ENCODE peak calls at places on chromosomes 13 and 19, in seven cellular contexts. H is SK-N-SH, J is GM12878, B is HCT116, T is K562, N is H1, Q is HepG2. E is an unnamed sample.

GRCh38 chr13:112545866-112546265 is 42.1 kb downstream of the TUBGCP3 start:
- DNase-seq in H (no peak), J (no peak), B (no peak), T (no peak), N (no peak), Q (no peak), E (no peak)

GRCh38 chr19:1837625-1838105 is 10.6 kb downstream of the REXO1 start:
- DNase-seq in H (peak), J (no peak), B (no peak), T (peak), N (peak), Q (peak), E (no peak)

GRCh38 chr13:93776936-93777335 is 550.3 kb downstream of the GPC6 start:
- DNase-seq in H (no peak), J (no peak), B (no peak), T (no peak), N (no peak), Q (no peak), E (no peak)

GRCh38 chr13:53201454-53202225 is 173.0 kb downstream of the OLFM4 start:
- DNase-seq in H (peak), J (no peak), B (no peak), T (no peak), N (peak), Q (no peak), E (no peak)

GRCh38 chr13:58051807-58052375 is 420.3 kb downstream of the PCDH17 start:
- DNase-seq in H (no peak), J (no peak), B (no peak), T (no peak), N (no peak), Q (no peak), E (no peak)

GRCh38 chr19:46713781-46714522 is 3.0 kb downstream of the PRKD2 start:
- DNase-seq in H (peak), J (no peak), B (peak), T (peak), N (peak), Q (peak), E (no peak)

GRCh38 chr13:51125495-51126226 is 14.6 kb upstream of the C13orf42 start:
- DNase-seq in H (peak), J (peak), B (peak), T (peak), N (peak), Q (peak), E (peak)

GRCh38 chr19:58237324-58237723 is 8.6 kb downstream of the ZNF544 start:
- DNase-seq in H (no peak), J (no peak), B (no peak), T (no peak), N (no peak), Q (no peak), E (no peak)

GRCh38 chr19:56321981-56322558 is 7.4 kb upstream of the ZSCAN5A start:
- DNase-seq in H (no peak), J (no peak), B (no peak), T (no peak), N (no peak), Q (no peak), E (no peak)

GRCh38 chr13:26707122-26708006 is 53.2 kb downstream of the GPR12 start:
- DNase-seq in H (peak), J (no peak), B (peak), T (peak), N (no peak), Q (peak), E (no peak)

GRCh38 chr19:14916848-14917247 is 24.4 kb upstream of the OR7C2 start:
- DNase-seq in H (peak), J (no peak), B (no peak), T (no peak), N (no peak), Q (no peak), E (no peak)

GRCh38 chr13:99431927-99432636 is 69.2 kb upstream of the TM9SF2 start:
- DNase-seq in H (no peak), J (peak), B (no peak), T (no peak), N (no peak), Q (no peak), E (no peak)

GRCh38 chr13:50529154-50529882 is 314.2 kb downstream of the DLEU7 start:
- DNase-seq in H (peak), J (no peak), B (peak), T (no peak), N (no peak), Q (no peak), E (no peak)

GRCh38 chr13:34826432-34826831 is 115.6 kb upstream of the NBEA start:
- DNase-seq in H (no peak), J (no peak), B (no peak), T (no peak), N (no peak), Q (peak), E (no peak)

GRCh38 chr13:24261566-24261965 is 47.8 kb upstream of the C1QTNF9 start:
- DNase-seq in H (no peak), J (no peak), B (no peak), T (no peak), N (no peak), Q (no peak), E (no peak)

GRCh38 chr13:110445183-110445582 is 116.3 kb downstream of the RAB20 start:
- DNase-seq in H (no peak), J (no peak), B (no peak), T (no peak), N (no peak), Q (no peak), E (no peak)

GRCh38 chr13:108561152-108561551 is 68.3 kb upstream of the MYO16 start:
- DNase-seq in H (no peak), J (no peak), B (no peak), T (no peak), N (no peak), Q (no peak), E (no peak)

GRCh38 chr13:43132911-43133310 is 109.5 kb downstream of the DNAJC15 start:
- DNase-seq in H (no peak), J (no peak), B (no peak), T (no peak), N (no peak), Q (no peak), E (no peak)

GRCh38 chr19:2645816-2646215 is 56.7 kb downstream of the GNG7 start:
- DNase-seq in H (no peak), J (no peak), B (no peak), T (no peak), N (no peak), Q (no peak), E (no peak)

GRCh38 chr13:113272791-113273190 is 24.2 kb upstream of the LAMP1 start:
- DNase-seq in H (no peak), J (no peak), B (no peak), T (no peak), N (no peak), Q (no peak), E (no peak)

GRCh38 chr13:39370554-39370953 is 232.4 kb downstream of the LHFPL6 start:
- DNase-seq in H (no peak), J (no peak), B (no peak), T (no peak), N (no peak), Q (no peak), E (no peak)

GRCh38 chr13:104980571-104980970 is 1554.9 kb downstream of the EFNB2 start:
- DNase-seq in H (no peak), J (no peak), B (no peak), T (no peak), N (no peak), Q (no peak), E (no peak)

GRCh38 chr19:54921082-54921481 is 15.1 kb downstream of the NCR1 start:
- DNase-seq in H (no peak), J (no peak), B (no peak), T (no peak), N (no peak), Q (no peak), E (no peak)

GRCh38 chr19:54918499-54918898 is 12.6 kb downstream of the NCR1 start:
- DNase-seq in H (no peak), J (no peak), B (no peak), T (no peak), N (no peak), Q (no peak), E (no peak)

DNA sequence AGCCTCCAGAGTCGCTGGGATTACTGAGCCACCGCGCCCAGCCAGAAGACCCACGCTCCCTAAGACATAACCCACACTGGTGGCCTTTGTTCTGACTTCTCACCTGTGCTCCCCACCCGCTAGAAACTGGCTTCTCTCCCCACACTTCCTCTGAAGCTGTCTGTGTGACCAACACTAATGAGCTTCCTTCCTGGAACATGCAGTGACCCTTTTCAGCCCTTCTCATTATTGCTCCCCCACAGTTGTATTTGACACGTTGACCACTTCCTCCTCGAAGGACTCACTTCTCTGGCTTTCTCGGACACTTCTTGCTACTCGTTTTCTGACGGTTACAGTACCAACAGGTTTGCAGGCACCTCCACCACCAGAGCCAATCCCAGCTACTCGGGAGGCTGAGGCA is 10.9 kb downstream of the NCR1 start:
- DNase-seq in H (no peak), J (peak), B (no peak), T (no peak), N (no peak), Q (no peak), E (no peak)
- TF ChIP-seq SIN3A in H (no peak), J (no peak), B (no peak), T (no peak), N (no peak), Q (no peak), E (no peak)

GRCh38 chr19:17302391-17303166 is 646 bp downstream of the ABHD8 start:
- DNase-seq in H (no peak), J (no peak), B (no peak), T (no peak), N (peak), Q (no peak), E (no peak)
- TF ChIP-seq SIN3A in H (no peak), J (no peak), B (no peak), T (no peak), N (no peak), Q (no peak), E (no peak)

GRCh38 chr13:59677966-59678814 is 485.5 kb downstream of the DIAPH3 start:
- DNase-seq in H (peak), J (no peak), B (peak), T (peak), N (no peak), Q (peak), E (no peak)

GRCh38 chr13:59677430-59677829 is 486.3 kb downstream of the DIAPH3 start:
- DNase-seq in H (no peak), J (no peak), B (no peak), T (no peak), N (no peak), Q (no peak), E (no peak)

GRCh38 chr13:59679239-59679638 is 484.5 kb downstream of the DIAPH3 start:
- DNase-seq in H (peak), J (no peak), B (no peak), T (no peak), N (no peak), Q (no peak), E (no peak)

GRCh38 chr13:59681630-59682311 is 482.0 kb downstream of the DIAPH3 start:
- DNase-seq in H (no peak), J (no peak), B (no peak), T (no peak), N (no peak), Q (no peak), E (no peak)

DNA sequence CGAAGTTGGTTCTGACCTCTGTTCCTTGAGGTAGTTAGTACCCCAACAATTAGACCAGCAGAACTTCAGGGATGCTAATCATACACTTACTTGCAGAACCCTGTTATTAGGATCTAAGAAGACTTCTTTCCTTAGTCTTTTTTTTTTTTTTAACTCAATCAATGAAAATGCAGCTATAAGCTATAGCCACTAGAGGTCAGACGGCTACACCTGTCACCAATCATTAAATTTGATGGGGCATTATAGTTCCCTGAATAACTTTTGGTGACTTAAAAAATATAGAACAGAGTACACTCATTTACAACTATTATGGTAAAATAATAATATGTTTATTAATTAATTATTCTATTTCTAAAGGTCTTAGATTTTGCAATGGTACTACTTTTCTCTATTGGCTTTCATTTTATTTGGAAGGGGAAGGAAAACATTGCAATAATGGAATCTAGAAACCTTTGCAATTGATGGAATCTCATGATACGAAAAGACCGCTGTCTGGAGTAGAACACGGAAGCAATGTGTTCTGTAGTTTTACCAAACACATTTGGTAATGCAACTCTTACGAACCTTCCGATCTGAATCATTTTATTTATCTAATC is 483.2 kb downstream of the DIAPH3 start:
- DNase-seq in H (no peak), J (no peak), B (peak), T (no peak), N (no peak), Q (no peak), E (no peak)
- TF ChIP-seq SIN3A in H (no peak), J (no peak), B (no peak), T (no peak), N (no peak), Q (no peak), E (no peak)

GRCh38 chr19:10289836-10290438 is at the start of gene ICAM5:
- DNase-seq in H (no peak), J (no peak), B (peak), T (peak), N (no peak), Q (no peak), E (no peak)

GRCh38 chr19:10291554-10292205 is 1.9 kb downstream of the ICAM5 start:
- DNase-seq in H (no peak), J (no peak), B (no peak), T (no peak), N (peak), Q (no peak), E (no peak)

GRCh38 chr19:10290439-10290875 is 705 bp downstream of the ICAM5 start:
- DNase-seq in H (no peak), J (no peak), B (no peak), T (no peak), N (peak), Q (no peak), E (no peak)

GRCh38 chr19:10292206-10292788 is 2.5 kb downstream of the ICAM5 start:
- DNase-seq in H (peak), J (no peak), B (peak), T (peak), N (peak), Q (peak), E (no peak)

GRCh38 chr19:10290876-10291553 is 1.3 kb downstream of the ICAM5 start:
- DNase-seq in H (peak), J (no peak), B (peak), T (peak), N (peak), Q (peak), E (no peak)
- TF ChIP-seq SIN3A in H (peak), J (no peak), B (peak), T (peak), N (no peak), Q (no peak), E (peak)

DNA sequence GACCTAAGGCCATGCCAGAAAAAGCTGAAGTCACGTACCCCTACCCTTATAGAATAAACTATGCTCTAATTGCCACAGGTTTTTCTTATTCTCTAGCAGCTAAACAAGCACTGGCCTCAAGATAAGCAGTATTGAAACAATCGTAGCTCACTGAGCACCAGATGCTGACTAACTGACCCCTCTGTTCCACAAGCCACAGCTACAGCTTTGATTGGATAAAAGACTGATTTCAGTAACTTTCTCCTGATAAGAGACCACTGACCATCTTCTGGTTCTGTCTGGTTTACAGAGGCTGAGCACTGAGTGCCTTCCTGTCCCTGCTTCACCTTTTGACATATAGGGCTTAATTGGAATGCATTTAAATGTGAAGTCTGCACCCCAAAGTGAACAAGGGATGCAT is 8.4 kb upstream of the RAP2A start:
- DNase-seq in H (no peak), J (no peak), B (no peak), T (no peak), N (no peak), Q (no peak), E (no peak)
- TF ChIP-seq SIN3A in H (no peak), J (no peak), B (no peak), T (no peak), N (no peak), Q (no peak), E (no peak)

E was measured in Panc1.